ENCODE peak calls at places on chromosomes 1 and 21, in nine cellular contexts. R, I, C, X, Y, L, J, Q and E are unnamed samples.

GRCh38 chr21:46082638-46083270 is 15.2 kb upstream of the COL6A2 start:
- DNase-seq in I (peak; percentile 21), Y (no peak), R (no peak), C (no peak), J (no peak), X (no peak), Q (no peak), L (no peak), E (no peak)

GRCh38 chr1:153536618-153537375 is 1.0 kb upstream of the S100A6 start:
- DNase-seq in J (no peak), I (peak; percentile 43), L (no peak), X (no peak), Q (no peak), C (no peak), R (no peak), Y (no peak), E (no peak)

GRCh38 chr1:120178799-120179419 is 2.6 kb upstream of the SEC22B start:
- DNase-seq in I (no peak), Q (no peak), X (peak; percentile 35), C (no peak), R (no peak), L (no peak), Y (no peak), J (no peak), E (peak; percentile 27)

GRCh38 chr1:21090460-21090859 is 86.2 kb downstream of the EIF4G3 start:
- DNase-seq in I (no peak), R (no peak), Y (no peak), C (no peak), Q (no peak), J (no peak), L (no peak), X (no peak), E (no peak)

GRCh38 chr1:222068937-222069336 is 327.0 kb upstream of the DUSP10 start:
- DNase-seq in J (no peak), Y (no peak), I (no peak), C (no peak), R (peak; percentile 93), X (no peak), L (no peak), Q (no peak), E (peak; percentile 28)

GRCh38 chr1:243315455-243315854 is 59.6 kb downstream of the SDCCAG8 start:
- DNase-seq in X (no peak), L (no peak), I (no peak), C (no peak), Q (no peak), Y (no peak), R (no peak), J (no peak), E (no peak)

GRCh38 chr1:183223467-183223866 is 37.4 kb downstream of the LAMC2 start:
- DNase-seq in Y (no peak), L (no peak), X (no peak), I (no peak), J (no peak), Q (no peak), R (peak; percentile 77), C (no peak), E (peak; percentile 50)

GRCh38 chr1:84300991-84301758 is at the start of gene SAMD13:
- DNase-seq in I (peak; percentile 46), L (peak; percentile 73), R (peak; percentile 49), Y (no peak), X (peak; percentile 83), C (no peak), J (peak; percentile 66), Q (no peak), E (peak; percentile 43)

GRCh38 chr1:151972533-151973270 is 21.0 kb downstream of the S100A10 start:
- DNase-seq in Q (no peak), Y (no peak), J (peak; percentile 79), C (no peak), R (peak; percentile 80), X (peak; percentile 79), I (no peak), L (no peak), E (peak; percentile 92)

GRCh38 chr1:175757381-175758015 is 14.1 kb upstream of the TNR start:
- DNase-seq in C (peak; percentile 67), Y (peak; percentile 81), R (no peak), Q (peak; percentile 32), J (peak; percentile 8), L (no peak), X (peak; percentile 26), I (no peak), E (no peak)

GRCh38 chr1:170714163-170714562 is 50.2 kb downstream of the PRRX1 start:
- DNase-seq in C (no peak), Q (no peak), Y (no peak), R (no peak), X (no peak), L (no peak), J (no peak), I (no peak), E (peak; percentile 32)

GRCh38 chr1:184162266-184162665 is 110.7 kb downstream of the TSEN15 start:
- DNase-seq in I (no peak), L (no peak), Q (no peak), X (peak; percentile 16), J (no peak), R (no peak), Y (no peak), C (no peak), E (no peak)

GRCh38 chr1:173409613-173410012 is 67.5 kb upstream of the PRDX6 start:
- DNase-seq in I (peak; percentile 45), Q (no peak), R (no peak), L (no peak), C (no peak), Y (no peak), X (peak; percentile 97), J (peak; percentile 88), E (peak; percentile 41)

GRCh38 chr1:32801096-32801713 is 16.0 kb downstream of the YARS1 start:
- DNase-seq in I (no peak), Y (no peak), L (no peak), R (no peak), J (peak; percentile 82), X (no peak), C (no peak), Q (no peak), E (peak; percentile 87)

GRCh38 chr1:48619529-48619928 is 147.5 kb upstream of the SPATA6 start:
- DNase-seq in Q (no peak), L (no peak), I (no peak), C (peak; percentile 28), Y (peak; percentile 83), R (no peak), J (peak; percentile 1), X (no peak), E (no peak)

GRCh38 chr1:170520601-170521000 is 11.4 kb upstream of the GORAB start:
- DNase-seq in X (no peak), L (no peak), Y (no peak), Q (no peak), R (no peak), I (no peak), C (no peak), J (peak; percentile 7), E (peak; percentile 37)

GRCh38 chr1:212260557-212261342 is 24.5 kb upstream of the PPP2R5A start:
- DNase-seq in X (no peak), C (no peak), R (peak; percentile 93), J (no peak), I (no peak), Q (no peak), Y (no peak), L (no peak), E (no peak)

GRCh38 chr1:39573736-39574624 is 2.6 kb downstream of the PABPC4 start:
- DNase-seq in Y (no peak), J (peak; percentile 52), X (peak; percentile 60), Q (no peak), R (no peak), C (no peak), I (no peak), L (no peak), E (peak; percentile 76)

GRCh38 chr1:178528219-178528962 is 15.5 kb downstream of the TEX35 start:
- DNase-seq in C (no peak), R (no peak), J (no peak), L (no peak), I (no peak), Q (no peak), Y (no peak), X (no peak), E (no peak)

GRCh38 chr1:107141491-107142369 is 891 bp downstream of the NTNG1 start:
- DNase-seq in J (peak; percentile 14), I (peak; percentile 17), Y (peak; percentile 62), C (peak; percentile 8), X (peak; percentile 64), Q (peak; percentile 12), R (peak; percentile 67), L (no peak), E (peak; percentile 50)
- TF ChIP-seq CTCF in J (peak; percentile 59), I (no peak), Y (no peak), C (peak; percentile 90), X (peak; percentile 69), Q (peak; percentile 87), R (peak; percentile 63), L (peak; percentile 80), E (peak; percentile 92)

GRCh38 chr1:117735045-117735992 is 129.5 kb downstream of the TENT5C start:
- DNase-seq in X (peak; percentile 65), Y (no peak), I (no peak), Q (no peak), R (no peak), C (no peak), L (no peak), J (peak; percentile 42), E (peak; percentile 53)
- TF ChIP-seq CTCF in X (no peak), Y (no peak), I (no peak), Q (no peak), R (no peak), C (no peak), L (no peak), J (no peak), E (no peak)

GRCh38 chr1:206725053-206725963 is 40.6 kb downstream of the MAPKAPK2 start:
- DNase-seq in C (peak; percentile 57), L (no peak), I (no peak), Y (peak; percentile 77), Q (no peak), J (no peak), X (peak; percentile 75), R (no peak), E (peak; percentile 39)
- TF ChIP-seq CTCF in C (peak; percentile 64), L (peak; percentile 48), I (no peak), Y (peak; percentile 64), Q (peak; percentile 59), J (peak; percentile 88), X (peak; percentile 81), R (peak; percentile 79), E (peak; percentile 78)

GRCh38 chr21:38800046-38800758 is 5.5 kb upstream of the ETS2 start:
- DNase-seq in C (no peak), L (no peak), Q (no peak), R (no peak), I (no peak), X (no peak), Y (no peak), J (no peak), E (no peak)

GRCh38 chr21:38798481-38798882 is 7.2 kb upstream of the ETS2 start:
- DNase-seq in Y (no peak), C (no peak), I (peak; percentile 32), Q (no peak), L (no peak), J (peak; percentile 52), X (peak; percentile 50), R (no peak), E (no peak)

GRCh38 chr21:38797470-38797869 is 8.3 kb upstream of the ETS2 start:
- DNase-seq in I (no peak), C (no peak), J (no peak), Y (no peak), R (no peak), Q (no peak), L (no peak), X (no peak), E (peak; percentile 18)

GRCh38 chr21:38796426-38796825 is 9.3 kb upstream of the ETS2 start:
- DNase-seq in C (no peak), R (no peak), Q (no peak), L (no peak), I (no peak), Y (no peak), X (peak; percentile 55), J (peak; percentile 76), E (no peak)

GRCh38 chr21:38798081-38798480 is 7.6 kb upstream of the ETS2 start:
- DNase-seq in L (no peak), R (no peak), I (no peak), Y (no peak), J (no peak), Q (no peak), X (no peak), C (no peak), E (no peak)
- TF ChIP-seq CTCF in L (no peak), R (no peak), I (no peak), Y (no peak), J (no peak), Q (no peak), X (no peak), C (no peak), E (no peak)